ENCODE peak calls at places on chromosomes 3 and 15, in six cellular contexts. I, M, Z, O, C and Q are unnamed samples.

GRCh38 chr3:171890398-171890797 is 47.2 kb downstream of the TMEM212 start:
- DNase-seq in M (no peak), I (no peak), C (no peak), Z (no peak), O (no peak), Q (no peak)

GRCh38 chr3:196875258-196875657 is 7.5 kb downstream of the SENP5 start:
- DNase-seq in O (no peak), C (no peak), M (no peak), Z (no peak), I (no peak), Q (no peak)

GRCh38 chr3:188385295-188385694 is 231.3 kb downstream of the LPP start:
- DNase-seq in Z (no peak), C (no peak), M (peak), I (no peak), O (no peak), Q (no peak)

GRCh38 chr15:83653639-83654378 is at the start of gene ADAMTSL3:
- DNase-seq in Z (peak), C (peak), M (no peak), O (no peak), I (no peak), Q (no peak)

GRCh38 chr3:141242035-141242721 is 10.6 kb downstream of the PXYLP1 start:
- DNase-seq in M (peak), O (no peak), Z (no peak), I (no peak), C (peak), Q (no peak)

GRCh38 chr3:178655488-178655887 is 119.3 kb downstream of the KCNMB2 start:
- DNase-seq in Z (no peak), I (no peak), M (no peak), C (no peak), O (no peak), Q (no peak)

GRCh38 chr15:63803106-63803886 is 30.5 kb downstream of the HERC1 start:
- DNase-seq in O (no peak), C (no peak), Z (no peak), I (no peak), M (no peak), Q (no peak)

GRCh38 chr3:16494094-16494493 is 19.4 kb downstream of the RFTN1 start:
- DNase-seq in O (no peak), C (no peak), I (no peak), Z (no peak), M (no peak), Q (no peak)

GRCh38 chr15:74752486-74753395 is 4.1 kb downstream of the CYP1A2 start:
- DNase-seq in Z (no peak), M (peak), I (no peak), C (peak), O (no peak), Q (peak)

GRCh38 chr3:124741027-124741426 is 10.8 kb downstream of the UMPS start:
- DNase-seq in O (no peak), I (no peak), C (peak), Z (no peak), M (no peak), Q (no peak)

GRCh38 chr15:60128000-60128376 is 123.9 kb downstream of the FOXB1 start:
- DNase-seq in M (peak), C (peak), O (no peak), Z (no peak), I (no peak), Q (no peak)

GRCh38 chr3:72492240-72492639 is 356.0 kb downstream of the SHQ1 start:
- DNase-seq in O (no peak), C (peak), M (peak), Z (peak), I (no peak), Q (peak)

GRCh38 chr3:107674371-107674770 is 151.6 kb downstream of the BBX start:
- DNase-seq in M (no peak), I (no peak), O (no peak), C (no peak), Z (peak), Q (no peak)

GRCh38 chr15:66653398-66653797 is 48.6 kb upstream of the SMAD6 start:
- DNase-seq in C (no peak), M (no peak), O (no peak), Z (no peak), I (no peak), Q (no peak)

GRCh38 chr3:177210744-177211502 is 13.6 kb upstream of the TBL1XR1 start:
- DNase-seq in C (no peak), I (no peak), M (no peak), O (no peak), Z (no peak), Q (no peak)

GRCh38 chr15:67883228-67883773 is 43.5 kb upstream of the RNU6-1 start:
- DNase-seq in M (no peak), Z (no peak), I (no peak), O (no peak), C (no peak), Q (no peak)

GRCh38 chr15:66394912-66395311 is 8.2 kb downstream of the MAP2K1 start:
- DNase-seq in Z (no peak), O (no peak), C (no peak), M (no peak), I (no peak), Q (no peak)

GRCh38 chr15:63663906-63664305 is 66.7 kb downstream of the FBXL22 start:
- DNase-seq in I (no peak), C (no peak), O (no peak), M (no peak), Z (no peak), Q (no peak)

GRCh38 chr3:126524429-126524988 is 554 bp downstream of the CHST13 start:
- DNase-seq in M (no peak), Z (no peak), C (no peak), I (no peak), O (no peak), Q (no peak)

GRCh38 chr3:170632780-170633179 is 46.9 kb upstream of the SLC7A14 start:
- DNase-seq in I (no peak), M (no peak), C (peak), O (peak), Z (no peak), Q (no peak)

GRCh38 chr3:66498718-66499611 is 1.9 kb downstream of the LRIG1 start:
- DNase-seq in O (no peak), C (no peak), I (no peak), Z (peak), M (no peak), Q (no peak)

GRCh38 chr3:132290833-132291232 is 26.4 kb upstream of the ACP3 start:
- DNase-seq in Z (no peak), I (no peak), C (peak), M (peak), O (no peak), Q (peak)

GRCh38 chr3:6716374-6716773 is 144.5 kb upstream of the GRM7 start:
- DNase-seq in Z (no peak), O (no peak), I (no peak), M (no peak), C (no peak), Q (no peak)

GRCh38 chr15:31273258-31273941 is 53.2 kb upstream of the KLF13 start:
- DNase-seq in M (no peak), O (no peak), C (no peak), I (no peak), Z (no peak), Q (no peak)

GRCh38 chr15:90174140-90174891 is 26.8 kb upstream of the SEMA4B start:
- DNase-seq in I (peak), M (no peak), Z (peak), O (no peak), C (no peak), Q (no peak)

GRCh38 chr3:146125946-146126345 is 35.0 kb downstream of the PLOD2 start:
- DNase-seq in I (no peak), C (peak), O (no peak), M (peak), Z (no peak), Q (peak)

GRCh38 chr3:25420168-25420567 is 7.9 kb upstream of the RARB start:
- DNase-seq in M (no peak), I (no peak), C (no peak), Z (no peak), O (no peak), Q (no peak)

GRCh38 chr3:181210275-181210674 is 220.7 kb upstream of the DNAJC19 start:
- DNase-seq in C (no peak), Z (no peak), O (no peak), M (no peak), I (peak), Q (no peak)

GRCh38 chr3:115982629-115983028 is 359.3 kb downstream of the GAP43 start:
- DNase-seq in C (no peak), Z (no peak), O (peak), M (no peak), I (no peak), Q (no peak)